ENCODE peak calls at places on chromosomes 16 and 17, in ten cellular contexts. N, M, P, U, X, B, T, E, A and Z are unnamed samples.

GRCh38 chr17:79041723-79042420 is 17.9 kb downstream of the C1QTNF1 start:
- DNase-seq in T (no peak), X (no peak), N (no peak), M (no peak), U (no peak), B (no peak), P (no peak), E (no peak), A (no peak), Z (no peak)

GRCh38 chr17:64319531-64319930 is 56.5 kb upstream of the TEX2 start:
- DNase-seq in P (no peak), A (no peak), E (no peak), B (no peak), T (no peak), M (no peak), X (no peak), U (no peak), N (no peak), Z (no peak)

GRCh38 chr17:17151541-17151940 is 54.6 kb downstream of the PLD6 start:
- DNase-seq in P (no peak), X (peak), B (no peak), A (no peak), E (no peak), U (no peak), N (no peak), T (no peak), M (peak), Z (peak)

GRCh38 chr17:42017866-42018200 is 594 bp upstream of the DNAJC7 start:
- DNase-seq in T (no peak), X (no peak), B (no peak), N (no peak), U (peak), P (no peak), A (peak), E (no peak), M (no peak), Z (no peak)

GRCh38 chr16:4925791-4926190 is 11.2 kb downstream of the PPL start:
- DNase-seq in E (no peak), A (no peak), T (no peak), N (no peak), P (no peak), M (no peak), U (no peak), X (no peak), B (no peak), Z (no peak)

GRCh38 chr17:43966276-43966675 is 12.5 kb upstream of the PYY start:
- DNase-seq in M (no peak), X (no peak), E (no peak), P (no peak), U (no peak), N (no peak), B (no peak), A (no peak), T (no peak), Z (no peak)

GRCh38 chr16:12392585-12393089 is 411.1 kb downstream of the CPPED1 start:
- DNase-seq in T (no peak), M (no peak), P (no peak), E (no peak), A (peak), N (no peak), U (no peak), X (peak), B (no peak), Z (no peak)

GRCh38 chr17:71757156-71757555 is 363.7 kb upstream of the SOX9 start:
- DNase-seq in E (no peak), U (no peak), X (peak), M (no peak), B (no peak), T (no peak), A (no peak), N (no peak), P (no peak), Z (no peak)